ENCODE peak calls at places on chromosome 17, in four cellular contexts. Q is Peyer's patch, S is GM23338, H is body of pancreas. F is an unnamed sample.

GRCh38 chr17:41284043-41284442 is 8.5 kb downstream of the KRTAP9-7 start:
- DNase-seq in S (peak), Q (no peak), H (no peak), F (no peak)

GRCh38 chr17:13030459-13031305 is 12.9 kb upstream of the ELAC2 start:
- DNase-seq in Q (no peak), S (peak), H (peak), F (peak)

GRCh38 chr17:4708436-4708835 is 2.0 kb upstream of the ARRB2 start:
- DNase-seq in H (no peak), S (peak), Q (no peak), F (no peak)

GRCh38 chr17:4969551-4970231 is 2.1 kb upstream of the SPAG7 start:
- DNase-seq in S (no peak), H (no peak), Q (no peak), F (no peak)

GRCh38 chr17:40484285-40484972 is 17.0 kb downstream of the TNS4 start:
- DNase-seq in Q (no peak), S (no peak), H (no peak), F (no peak)

GRCh38 chr17:17228521-17229279 is 8.3 kb downstream of the FLCN start:
- DNase-seq in S (no peak), Q (peak), H (no peak), F (no peak)

GRCh38 chr17:48037036-48037881 is at the start of gene COPZ2:
- DNase-seq in S (peak), H (peak), Q (no peak), F (peak)

GRCh38 chr17:38958756-38959155 is 8.4 kb downstream of the FBXO47 start:
- DNase-seq in S (no peak), H (no peak), Q (no peak), F (no peak)

GRCh38 chr17:17904171-17905035 is 67.6 kb upstream of the SREBF1 start:
- DNase-seq in S (no peak), H (no peak), Q (peak), F (no peak)

GRCh38 chr17:75645501-75645888 is 12.3 kb downstream of the SMIM5 start:
- DNase-seq in S (no peak), H (peak), Q (no peak), F (no peak)

GRCh38 chr17:41618341-41619161 is 5.8 kb downstream of the KRT17 start:
- DNase-seq in H (no peak), Q (peak), S (no peak), F (no peak)

GRCh38 chr17:18225121-18225561 is 294 bp upstream of the LLGL1 start:
- DNase-seq in S (peak), Q (peak), H (peak), F (peak)

GRCh38 chr17:80843741-80844156 is 147.9 kb upstream of the CHMP6 start:
- DNase-seq in Q (peak), H (no peak), S (no peak), F (no peak)
- TF ChIP-seq CTCF in Q (no peak), H (no peak), S (no peak), F (no peak)

GRCh38 chr17:72122336-72122667 is 1.5 kb downstream of the SOX9 start:
- DNase-seq in Q (no peak), H (no peak), S (no peak), F (no peak)

GRCh38 chr17:72120878-72121163 is at the start of gene SOX9:
- DNase-seq in H (peak), Q (peak), S (peak), F (peak)

GRCh38 chr17:72122002-72122310 is 1.1 kb downstream of the SOX9 start:
- DNase-seq in S (no peak), H (no peak), Q (no peak), F (no peak)

GRCh38 chr17:72119963-72120877 is 600 bp upstream of the SOX9 start:
- DNase-seq in S (peak), Q (peak), H (peak), F (peak)

GRCh38 chr17:72121164-72122001 is 563 bp downstream of the SOX9 start:
- DNase-seq in H (peak), S (peak), Q (peak), F (peak)
- TF ChIP-seq CTCF in H (no peak), S (peak), Q (no peak), F (no peak)

DNA sequence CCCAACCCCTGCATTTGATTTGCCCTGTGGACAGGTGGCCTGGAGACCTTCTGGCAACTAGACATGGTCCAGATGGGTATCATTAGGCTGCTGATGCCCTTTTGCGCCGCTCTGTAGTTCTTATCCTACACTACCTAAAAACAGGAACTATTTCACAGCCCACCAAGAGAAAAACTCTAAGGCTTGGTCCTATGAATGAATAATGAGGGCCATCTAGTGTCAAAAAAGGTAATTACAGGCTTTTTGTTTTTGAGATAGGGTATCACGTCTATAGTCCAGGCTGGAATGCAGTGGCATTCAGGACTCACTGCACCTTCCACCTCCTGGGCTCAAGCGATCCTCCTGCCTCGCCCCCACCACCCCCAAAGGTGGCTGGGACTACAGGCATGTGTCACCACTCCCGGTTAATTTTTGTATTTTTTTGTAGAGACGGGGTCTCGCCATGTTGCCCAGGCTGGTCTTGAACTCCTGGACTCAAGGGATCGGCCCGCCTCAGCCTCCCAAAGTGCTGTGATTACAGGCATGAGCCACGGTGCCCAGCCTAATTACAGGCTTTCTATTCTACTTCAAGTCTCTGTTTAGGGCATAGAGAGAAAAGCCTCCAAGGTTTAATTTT is 20.9 kb downstream of the COIL start:
- DNase-seq in S (peak), Q (no peak), H (no peak), F (no peak)
- TF ChIP-seq CTCF in S (peak), Q (peak), H (peak), F (peak)

DNA sequence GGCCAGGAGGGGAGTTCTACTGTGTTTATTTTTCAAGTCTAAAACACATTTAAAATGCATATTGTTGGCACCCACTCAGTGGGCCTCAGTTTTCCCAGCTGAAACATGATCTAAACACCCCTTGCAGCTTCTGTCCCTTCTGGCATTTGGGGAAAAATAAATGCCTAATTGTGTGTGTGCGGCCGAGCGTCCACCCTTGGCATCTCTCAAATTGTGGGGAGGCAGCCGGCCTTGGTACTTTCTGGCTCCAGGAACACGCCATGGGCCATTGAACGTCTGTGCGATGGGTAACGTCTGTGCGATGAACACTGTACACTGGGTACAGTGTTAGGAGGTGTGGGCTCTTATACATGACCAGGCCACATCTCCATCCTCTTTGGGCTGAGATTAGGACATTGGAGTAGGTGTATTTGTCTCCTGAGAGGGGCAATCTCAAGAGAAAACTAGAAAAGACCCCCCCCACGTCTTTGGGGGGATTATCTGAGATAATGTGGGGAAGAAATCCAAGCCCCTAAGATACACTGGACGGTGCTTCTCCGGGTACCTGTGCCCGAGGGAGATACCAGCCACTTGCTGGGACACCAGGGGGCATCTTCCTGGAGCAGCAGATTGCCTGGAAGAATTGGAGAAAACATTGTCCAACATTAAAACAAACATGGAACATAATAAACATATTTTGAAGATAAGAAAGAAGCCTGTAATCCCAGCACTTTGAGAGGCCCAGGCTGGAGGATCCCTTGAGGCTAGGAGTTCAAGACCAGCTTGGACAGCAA is 54.9 kb downstream of the RAB11FIP4 start:
- DNase-seq in Q (no peak), S (no peak), H (no peak), F (no peak)
- TF ChIP-seq CTCF in Q (peak), S (peak), H (no peak), F (no peak)

GRCh38 chr17:60155815-60156214 is 6.0 kb downstream of the CA4 start:
- DNase-seq in S (no peak), Q (no peak), H (no peak), F (no peak)

GRCh38 chr17:60155427-60155814 is 5.6 kb downstream of the CA4 start:
- DNase-seq in Q (no peak), H (no peak), S (no peak), F (no peak)

GRCh38 chr17:60153606-60154355 is 4.0 kb downstream of the CA4 start:
- DNase-seq in Q (no peak), S (peak), H (no peak), F (no peak)

GRCh38 chr17:60156746-60157145 is 7.0 kb downstream of the CA4 start:
- DNase-seq in H (no peak), Q (no peak), S (no peak), F (no peak)

DNA sequence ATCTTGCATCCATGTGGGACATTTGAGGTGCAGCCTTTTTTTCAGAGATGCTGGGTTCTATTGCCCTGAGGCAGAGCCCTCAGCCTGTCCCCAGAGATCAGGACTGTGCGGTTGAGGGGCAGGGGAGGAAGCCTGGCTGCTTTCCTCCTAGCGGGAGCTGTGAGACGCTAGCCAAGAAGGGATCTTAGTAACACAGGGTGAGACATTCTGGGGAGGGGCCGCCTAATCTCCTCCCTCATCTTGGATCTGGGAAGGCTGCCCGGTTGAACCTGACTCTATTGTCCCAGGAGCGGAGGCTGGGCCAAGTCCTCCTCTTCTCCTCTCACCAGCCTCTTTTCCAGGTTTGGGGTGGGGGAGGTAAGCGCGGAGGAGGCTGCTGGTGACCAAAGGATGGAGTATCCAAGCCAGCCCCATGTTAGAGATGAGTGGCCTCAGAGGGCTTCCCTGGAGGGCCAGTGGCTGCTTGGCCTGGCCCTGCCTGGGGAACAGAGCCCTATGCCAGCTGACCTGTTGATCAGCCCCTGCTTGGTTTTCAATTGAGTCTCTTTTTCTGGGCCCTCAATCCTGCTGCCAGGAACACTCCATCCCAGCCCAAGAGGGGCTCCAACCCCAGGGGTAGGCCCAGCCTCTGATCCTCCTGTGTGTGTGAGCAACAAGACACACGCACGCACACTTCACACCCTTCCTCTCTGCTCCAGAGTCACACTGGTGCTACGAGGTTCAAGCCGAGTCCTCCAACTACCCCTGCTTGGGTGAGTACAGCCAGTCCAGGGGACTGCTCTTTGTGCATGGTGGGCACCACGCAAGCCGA is 5.0 kb downstream of the CA4 start:
- DNase-seq in Q (no peak), H (no peak), S (peak), F (no peak)
- TF ChIP-seq CTCF in Q (no peak), H (no peak), S (no peak), F (no peak)

DNA sequence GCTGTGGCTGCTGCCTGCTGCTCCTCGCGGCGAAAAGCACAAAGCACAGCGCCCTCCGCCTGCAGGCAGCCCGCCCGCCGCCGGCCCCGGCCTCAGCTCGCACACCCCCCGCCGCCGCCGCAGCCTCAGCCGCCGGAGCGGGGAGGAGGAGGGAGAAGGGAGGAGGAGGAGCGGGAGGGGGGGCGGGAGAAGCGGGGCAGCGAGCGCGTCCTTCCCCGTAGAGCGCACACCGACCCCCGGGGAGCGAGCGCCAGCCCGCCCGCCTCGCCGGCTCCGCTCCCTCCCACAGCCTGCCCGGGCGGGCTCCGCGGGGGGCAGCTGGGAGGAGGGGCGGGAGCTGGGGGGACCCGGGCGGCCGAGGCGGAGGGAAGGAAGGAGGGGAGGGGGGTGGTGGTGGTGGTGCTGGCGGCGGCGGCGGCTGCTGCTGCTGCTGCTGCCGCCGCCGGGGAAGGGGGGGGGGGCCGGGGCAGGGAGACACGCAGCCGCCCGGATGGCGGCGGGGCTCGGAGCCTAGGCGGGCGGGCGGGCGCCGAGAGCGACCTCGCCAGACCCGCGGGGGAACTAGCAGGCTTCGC is at the start of gene UBTF:
- DNase-seq in H (peak), S (peak), Q (peak), F (peak)
- TF ChIP-seq CTCF in H (no peak), S (no peak), Q (no peak), F (no peak)

DNA sequence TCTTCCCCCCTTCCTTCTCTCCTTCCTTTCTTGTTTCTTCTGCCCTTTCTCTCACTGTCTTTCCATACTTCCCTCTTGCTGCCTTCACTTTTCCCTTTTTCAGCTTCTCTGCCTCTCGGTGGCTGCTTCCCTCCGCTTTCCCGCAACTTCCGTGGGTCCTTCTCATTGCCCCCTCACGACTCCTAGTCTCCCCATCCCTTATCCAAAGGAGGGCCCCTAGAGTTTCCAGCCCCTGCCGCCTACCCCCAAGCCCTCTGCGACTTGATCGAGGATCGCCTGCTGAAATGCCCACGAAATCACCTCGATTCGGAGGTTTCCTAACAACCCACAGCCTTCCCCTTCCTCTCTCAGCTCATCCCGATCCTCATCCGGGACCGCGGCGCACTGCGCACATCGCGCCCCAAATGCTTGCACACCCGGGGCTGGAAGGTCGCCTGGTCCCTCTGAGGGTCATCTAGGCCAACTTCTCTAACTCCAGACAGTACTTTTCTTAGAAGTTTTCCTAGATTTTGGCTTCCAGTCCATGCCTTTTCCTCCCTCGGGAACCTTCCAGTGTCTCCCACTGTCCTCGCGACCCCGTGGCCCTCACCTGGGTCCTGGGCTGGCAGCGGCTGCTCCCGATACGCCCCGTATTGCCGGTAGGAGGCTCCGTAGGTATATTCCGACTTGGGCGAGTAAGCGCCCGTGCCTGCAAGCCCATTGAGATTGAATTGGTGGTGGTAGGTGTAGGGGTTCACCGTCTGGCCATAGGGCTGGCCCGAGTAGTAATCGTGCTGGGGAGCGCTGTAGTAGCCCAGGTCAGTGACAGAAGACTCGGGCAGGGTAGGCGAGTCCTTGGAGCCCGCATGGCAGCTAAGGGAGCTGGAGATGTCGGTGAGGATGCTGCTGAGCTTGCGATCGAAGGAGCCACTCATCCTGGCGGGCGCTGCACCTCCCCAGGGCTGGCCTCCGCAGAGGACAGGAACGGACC is 654 bp downstream of the DLX3 start:
- DNase-seq in H (no peak), Q (no peak), S (peak), F (no peak)
- TF ChIP-seq CTCF in H (no peak), Q (no peak), S (peak), F (no peak)

GRCh38 chr17:77914440-77915254 is 43.9 kb upstream of the TNRC6C start:
- DNase-seq in H (peak), S (peak), Q (peak), F (no peak)
- TF ChIP-seq CTCF in H (peak), S (peak), Q (peak), F (no peak)

GRCh38 chr17:45426561-45426960 is 6.1 kb downstream of the ARHGAP27 start:
- DNase-seq in Q (no peak), S (no peak), H (no peak), F (no peak)

GRCh38 chr17:45424769-45425124 is 7.9 kb downstream of the ARHGAP27 start:
- DNase-seq in Q (no peak), S (no peak), H (no peak), F (no peak)

GRCh38 chr17:45423936-45424335 is 8.7 kb downstream of the ARHGAP27 start:
- DNase-seq in S (no peak), H (no peak), Q (peak), F (no peak)

GRCh38 chr17:45425984-45426413 is 6.7 kb downstream of the ARHGAP27 start:
- DNase-seq in Q (no peak), S (no peak), H (no peak), F (no peak)

GRCh38 chr17:45425125-45425983 is 7.3 kb downstream of the ARHGAP27 start:
- DNase-seq in H (peak), Q (peak), S (peak), F (peak)
- TF ChIP-seq CTCF in H (peak), Q (peak), S (peak), F (no peak)

F was measured in nephron progenitor cell.